ENCODE peak calls at places on chromosome 9, in ten cellular contexts. I is coronary artery, V is heart right ventricle, J is astrocyte of the spinal cord, T is HFF-Myc, S is fibroblast of villous mesenchyme, H is fibroblast of pulmonary artery, X is H1, Z is fibroblast of lung, K is left ventricle myocardium inferior. F is an unnamed sample.

GRCh38 chr9:61674465-61674864 is 484.6 kb downstream of the SPATA31A7 start:
- DNase-seq in I (peak), V (no peak), J (no peak), T (no peak), S (no peak), H (no peak), X (no peak), Z (no peak), K (no peak), F (no peak)

GRCh38 chr9:91044354-91044753 is 242.7 kb downstream of the SYK start:
- DNase-seq in I (no peak), V (no peak), J (no peak), T (no peak), S (no peak), H (no peak), X (peak), Z (no peak), K (no peak), F (no peak)

GRCh38 chr9:132220069-132220468 is 58.2 kb downstream of the NTNG2 start:
- DNase-seq in I (no peak), V (no peak), J (no peak), T (no peak), S (no peak), H (no peak), X (no peak), Z (no peak), K (no peak), F (no peak)

GRCh38 chr9:16866542-16866941 is 3.9 kb downstream of the BNC2 start:
- DNase-seq in I (no peak), V (no peak), J (peak), T (no peak), S (peak), H (peak), X (no peak), Z (peak), K (no peak), F (no peak)

GRCh38 chr9:118809160-118809625 is 560.0 kb downstream of the BRINP1 start:
- DNase-seq in I (no peak), V (no peak), J (no peak), T (no peak), S (no peak), H (no peak), X (peak), Z (no peak), K (no peak), F (no peak)

GRCh38 chr9:120538339-120538738 is 41.6 kb downstream of the CDK5RAP2 start:
- DNase-seq in I (no peak), V (peak), J (peak), T (no peak), S (peak), H (peak), X (no peak), Z (no peak), K (no peak), F (no peak)

GRCh38 chr9:103364753-103365152 is 369.6 kb downstream of the CYLC2 start:
- DNase-seq in I (no peak), V (no peak), J (peak), T (no peak), S (peak), H (peak), X (no peak), Z (no peak), K (no peak), F (peak)

GRCh38 chr9:306907-307306 is 92.2 kb downstream of the DOCK8 start:
- DNase-seq in I (no peak), V (no peak), J (no peak), T (no peak), S (peak), H (no peak), X (no peak), Z (no peak), K (no peak), F (no peak)

GRCh38 chr9:23698161-23698560 is 127.9 kb downstream of the ELAVL2 start:
- DNase-seq in I (no peak), V (no peak), J (no peak), T (no peak), S (no peak), H (no peak), X (no peak), Z (no peak), K (no peak), F (no peak)

GRCh38 chr9:69364510-69365150 is 39.6 kb downstream of the ENTREP1 start:
- DNase-seq in I (no peak), V (no peak), J (no peak), T (no peak), S (no peak), H (no peak), X (no peak), Z (no peak), K (no peak), F (no peak)

GRCh38 chr9:129506892-129507291 is 114.0 kb downstream of the C9orf50 start:
- DNase-seq in I (no peak), V (no peak), J (peak), T (no peak), S (peak), H (peak), X (no peak), Z (peak), K (no peak), F (no peak)

GRCh38 chr9:91379461-91379860 is 17.7 kb upstream of the AUH start:
- DNase-seq in I (no peak), V (no peak), J (no peak), T (no peak), S (peak), H (peak), X (no peak), Z (no peak), K (no peak), F (no peak)

GRCh38 chr9:92439921-92440750 is 15.9 kb upstream of the OMD start:
- DNase-seq in I (no peak), V (no peak), J (peak), T (no peak), S (peak), H (peak), X (no peak), Z (peak), K (no peak), F (no peak)

GRCh38 chr9:83537331-83538171 is 650 bp downstream of the FRMD3 start:
- DNase-seq in I (no peak), V (peak), J (peak), T (no peak), S (peak), H (peak), X (peak), Z (peak), K (peak), F (no peak)

GRCh38 chr9:86766912-86767311 is 180.4 kb downstream of the GAS1 start:
- DNase-seq in I (no peak), V (no peak), J (peak), T (no peak), S (peak), H (peak), X (no peak), Z (peak), K (no peak), F (peak)

GRCh38 chr9:91659529-91660294 is 236.1 kb upstream of the NFIL3 start:
- DNase-seq in I (no peak), V (no peak), J (peak), T (no peak), S (peak), H (peak), X (no peak), Z (peak), K (no peak), F (no peak)

GRCh38 chr9:127396808-127397721 is at the start of gene SLC2A8:
- DNase-seq in I (peak), V (peak), J (peak), T (peak), S (peak), H (peak), X (peak), Z (peak), K (peak), F (peak)

GRCh38 chr9:127396253-127396807 is 639 bp upstream of the SLC2A8 start:
- DNase-seq in I (no peak), V (no peak), J (no peak), T (no peak), S (no peak), H (no peak), X (no peak), Z (no peak), K (no peak), F (no peak)

GRCh38 chr9:127399736-127400269 is 2.8 kb downstream of the SLC2A8 start:
- DNase-seq in I (no peak), V (no peak), J (no peak), T (no peak), S (no peak), H (no peak), X (no peak), Z (no peak), K (no peak), F (no peak)

GRCh38 chr9:127397722-127398647 is 1.0 kb downstream of the SLC2A8 start:
- DNase-seq in I (no peak), V (peak), J (peak), T (no peak), S (peak), H (peak), X (peak), Z (peak), K (peak), F (no peak)

GRCh38 chr9:127398715-127399400 is 1.9 kb downstream of the SLC2A8 start:
- DNase-seq in I (no peak), V (no peak), J (no peak), T (no peak), S (no peak), H (no peak), X (no peak), Z (no peak), K (no peak), F (no peak)
- H3K4me3 ChIP-seq in I (no peak), V (no peak), J (no peak), T (no peak), S (no peak), H (no peak), X (no peak), Z (no peak), K (peak), F (no peak)

DNA sequence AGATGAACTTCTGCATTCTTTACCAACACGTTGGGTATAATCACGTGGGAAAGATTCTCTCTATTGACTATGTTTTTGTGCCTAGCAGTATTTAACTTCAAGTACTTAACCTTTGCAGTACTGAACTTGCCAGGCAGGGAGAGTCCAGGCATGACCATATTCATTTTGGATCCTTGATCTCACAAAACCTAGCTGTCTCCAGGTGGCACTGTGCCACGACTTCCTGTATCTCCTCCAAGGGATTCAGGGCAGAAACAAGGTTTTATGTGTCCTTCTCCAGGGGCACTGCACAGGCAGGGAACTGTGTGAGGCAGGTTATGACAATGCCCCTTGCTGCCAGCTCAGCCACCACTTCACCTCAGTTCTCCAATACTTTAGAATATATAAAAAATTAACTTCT is 11.7 kb upstream of the IFNA5 start:
- DNase-seq in I (no peak), V (no peak), J (no peak), T (no peak), S (no peak), H (no peak), X (no peak), Z (no peak), K (no peak), F (no peak)
- TF ChIP-seq CTCF in I (no peak), V (no peak), J (no peak), T (no peak), S (no peak), H (no peak), X (peak), Z (no peak), K (no peak), F (peak)

GRCh38 chr9:1759901-1760300 is 255.2 kb upstream of the SMARCA2 start:
- DNase-seq in I (no peak), V (no peak), J (no peak), T (no peak), S (no peak), H (no peak), X (no peak), Z (no peak), K (no peak), F (no peak)
- H3K4me3 ChIP-seq in I (no peak), V (no peak), J (no peak), T (no peak), S (no peak), H (no peak), X (no peak), Z (no peak), K (no peak), F (no peak)

DNA sequence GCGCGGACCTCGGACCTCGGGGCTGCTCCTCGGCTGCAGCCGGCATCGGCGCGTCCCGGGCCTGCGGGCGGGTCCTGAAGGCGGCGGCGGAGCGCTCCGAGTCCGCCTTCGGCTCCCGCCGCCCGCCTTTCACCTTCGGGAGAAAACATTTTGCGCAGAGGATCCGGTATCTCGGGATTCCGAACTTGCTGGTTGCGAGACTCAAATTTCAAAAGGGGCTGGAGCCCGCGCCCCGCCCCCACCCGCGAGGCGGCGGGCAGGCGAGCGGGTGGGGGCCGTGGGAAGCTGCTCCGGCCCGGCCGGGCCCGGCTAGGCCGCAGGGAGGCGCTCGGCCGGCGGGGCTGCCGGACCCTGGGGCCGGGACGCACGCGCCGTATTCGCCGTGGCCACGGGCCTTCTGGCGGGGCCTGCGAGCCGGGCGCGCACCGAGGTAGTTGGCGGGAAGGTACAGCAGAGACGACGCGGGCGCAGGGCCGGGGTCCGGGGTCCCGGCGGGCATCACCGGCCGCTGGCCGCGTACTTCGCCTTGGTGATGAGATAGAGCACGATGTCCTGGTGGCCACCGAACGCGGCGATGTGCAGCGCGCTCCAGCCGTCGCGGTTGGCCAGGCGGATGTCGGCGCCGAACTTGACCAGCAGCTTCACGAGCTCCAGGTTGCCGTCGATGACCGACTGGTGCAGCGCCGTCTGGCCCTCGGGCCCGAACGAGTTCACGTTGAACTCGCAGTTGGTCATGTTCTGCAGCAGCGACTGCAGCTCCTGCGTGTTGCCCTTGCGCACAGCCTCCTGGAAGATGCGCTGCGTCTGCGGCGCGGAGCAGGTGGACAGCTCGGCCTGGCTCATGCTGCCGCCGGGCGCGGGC is 754 bp downstream of the NRARP start:
- DNase-seq in I (no peak), V (no peak), J (peak), T (no peak), S (peak), H (peak), X (peak), Z (peak), K (peak), F (no peak)
- TF ChIP-seq CTCF in I (no peak), V (no peak), J (peak), T (no peak), S (no peak), H (no peak), X (no peak), Z (no peak), K (peak), F (no peak)

DNA sequence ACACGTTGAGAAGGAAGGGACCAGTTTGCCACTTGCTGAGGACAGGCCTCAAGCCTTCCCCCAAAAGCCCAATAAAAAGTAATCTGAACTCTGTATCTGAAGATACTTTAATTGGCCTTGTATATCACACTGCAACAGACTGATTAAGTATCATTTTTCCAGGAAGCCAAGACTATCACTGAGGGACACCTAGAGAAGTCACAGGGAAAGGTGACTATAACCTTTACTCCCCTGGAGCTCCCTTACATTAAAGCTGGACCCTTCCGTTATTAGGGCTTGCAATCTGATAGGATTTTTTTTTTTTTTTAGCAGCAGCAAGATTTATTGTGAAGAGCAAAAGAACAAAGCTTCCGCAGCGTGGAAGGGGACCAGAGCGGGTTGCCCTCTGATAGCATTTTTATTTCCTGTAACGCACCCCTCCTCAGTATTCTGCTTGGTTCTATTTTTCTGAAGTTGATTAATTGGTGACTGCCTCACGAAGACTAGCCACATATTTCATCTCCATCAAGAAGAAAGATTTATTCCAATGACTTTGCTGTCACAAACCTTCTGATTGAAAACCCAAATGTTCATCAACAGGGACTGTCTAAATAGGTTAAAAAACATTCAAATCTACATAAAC is 2.7 kb downstream of the CDC14B start:
- DNase-seq in I (no peak), V (no peak), J (no peak), T (no peak), S (no peak), H (no peak), X (no peak), Z (no peak), K (no peak), F (no peak)
- H3K4me3 ChIP-seq in I (no peak), V (no peak), J (no peak), T (no peak), S (no peak), H (no peak), X (no peak), Z (no peak), K (no peak), F (no peak)

GRCh38 chr9:98673681-98674080 is 35.1 kb downstream of the GABBR2 start:
- DNase-seq in I (no peak), V (no peak), J (no peak), T (no peak), S (no peak), H (no peak), X (no peak), Z (no peak), K (no peak), F (no peak)

DNA sequence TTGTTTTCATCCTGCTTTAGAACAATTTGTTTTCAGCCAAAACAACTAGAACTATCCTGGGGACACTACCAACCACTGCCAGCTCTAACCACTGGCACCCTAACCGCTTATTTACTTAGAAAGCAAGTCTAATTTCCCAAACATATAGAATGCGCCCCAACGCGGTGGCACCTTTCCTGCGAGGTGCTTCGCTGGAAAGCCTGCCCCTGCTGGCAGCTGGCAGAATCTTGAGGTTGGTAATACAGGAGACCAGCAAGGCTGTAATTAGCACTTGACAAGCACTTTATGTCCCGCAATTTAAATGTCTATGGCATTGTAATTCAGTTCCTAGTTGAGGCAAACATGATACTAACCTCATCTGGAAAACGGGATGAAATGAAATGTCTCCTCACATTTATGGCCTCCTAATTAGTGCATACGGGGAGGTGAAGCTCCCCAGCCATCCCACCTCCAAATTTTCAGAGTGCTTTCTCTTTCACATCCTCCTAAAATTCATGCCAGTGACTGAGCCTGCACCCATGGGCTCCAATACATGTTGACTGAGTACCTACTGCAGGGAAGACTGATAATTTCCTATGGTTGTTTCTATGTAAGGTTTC is 30.4 kb downstream of the GABBR2 start:
- DNase-seq in I (no peak), V (no peak), J (no peak), T (no peak), S (no peak), H (peak), X (peak), Z (peak), K (no peak), F (no peak)
- TF ChIP-seq CTCF in I (no peak), V (peak), J (peak), T (peak), S (peak), H (peak), X (peak), Z (peak), K (peak), F (peak)

GRCh38 chr9:115115117-115115880 is 2.7 kb downstream of the TNC start:
- DNase-seq in I (no peak), V (no peak), J (peak), T (no peak), S (no peak), H (no peak), X (no peak), Z (peak), K (no peak), F (no peak)
- H3K4me3 ChIP-seq in I (peak), V (no peak), J (peak), T (peak), S (no peak), H (no peak), X (no peak), Z (peak), K (no peak), F (peak)

GRCh38 chr9:131017067-131017466 is 8.1 kb downstream of the LAMC3 start:
- DNase-seq in I (no peak), V (no peak), J (no peak), T (no peak), S (no peak), H (no peak), X (no peak), Z (no peak), K (no peak), F (no peak)

GRCh38 chr9:131019387-131020239 is 10.6 kb downstream of the LAMC3 start:
- DNase-seq in I (no peak), V (no peak), J (no peak), T (peak), S (peak), H (no peak), X (no peak), Z (peak), K (no peak), F (no peak)

GRCh38 chr9:131020862-131021261 is 11.9 kb downstream of the LAMC3 start:
- DNase-seq in I (no peak), V (no peak), J (no peak), T (no peak), S (peak), H (no peak), X (no peak), Z (no peak), K (no peak), F (no peak)

GRCh38 chr9:131020388-131020787 is 11.4 kb downstream of the LAMC3 start:
- DNase-seq in I (no peak), V (no peak), J (peak), T (no peak), S (peak), H (peak), X (no peak), Z (peak), K (no peak), F (peak)

GRCh38 chr9:131018621-131019020 is 9.6 kb downstream of the LAMC3 start:
- DNase-seq in I (no peak), V (no peak), J (no peak), T (no peak), S (no peak), H (no peak), X (no peak), Z (no peak), K (no peak), F (no peak)
- TF ChIP-seq CTCF in I (no peak), V (no peak), J (peak), T (peak), S (peak), H (peak), X (peak), Z (no peak), K (peak), F (peak)

DNA sequence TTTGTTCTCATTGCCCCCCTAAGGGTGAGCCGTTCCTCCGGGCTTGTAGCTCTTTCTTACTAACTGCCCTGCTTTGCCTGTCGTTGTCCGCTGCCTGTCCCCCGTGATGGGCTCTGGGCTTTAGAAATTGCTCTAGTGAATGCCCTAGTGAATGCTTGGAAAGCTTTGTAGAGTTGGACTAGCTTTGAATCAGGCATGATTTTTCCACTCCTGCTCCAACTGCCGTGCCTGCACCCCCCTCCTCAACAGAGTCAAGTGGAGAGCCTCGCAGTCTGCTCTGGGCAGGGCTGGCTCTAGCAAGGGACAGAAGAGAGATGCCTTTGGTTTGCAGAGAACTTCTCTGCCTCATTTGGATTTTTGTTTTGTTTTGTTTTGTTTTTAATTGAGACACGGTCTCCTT is 46.8 kb upstream of the DAB2IP start:
- DNase-seq in I (no peak), V (no peak), J (no peak), T (no peak), S (no peak), H (no peak), X (no peak), Z (no peak), K (no peak), F (no peak)
- H3K4me3 ChIP-seq in I (no peak), V (no peak), J (no peak), T (no peak), S (no peak), H (no peak), X (no peak), Z (no peak), K (no peak), F (no peak)

F was measured in epithelial cell of proximal tubule.